ENCODE peak calls at places on chromosomes 12 and 14, in four cellular contexts. One of them, this sample, is unnamed.

GRCh38 chr12:117119592-117120198 is 20.5 kb upstream of the TESC start:
- DNase-seq in NCI-H2171 treated with DMSO at 0.1 percent for 48 hours: peak
- DNase-seq in NCI-H345: peak
- DNase-seq in T1000: no peak
- DNase-seq in this sample: peak

GRCh38 chr12:130338794-130339601 is 1.3 kb downstream of the PIWIL1 start:
- DNase-seq in NCI-H2171 treated with DMSO at 0.1 percent for 48 hours: no peak
- DNase-seq in NCI-H345: no peak
- DNase-seq in T1000: no peak
- DNase-seq in this sample: no peak

GRCh38 chr14:105030836-105031396 is 10.0 kb upstream of the CDCA4 start:
- DNase-seq in T1000: no peak
- DNase-seq in NCI-H2171 treated with DMSO at 0.1 percent for 48 hours: no peak
- DNase-seq in NCI-H345: no peak
- DNase-seq in this sample: no peak

GRCh38 chr12:52521175-52521574 is 981 bp upstream of the KRT5 start:
- DNase-seq in T1000: no peak
- DNase-seq in NCI-H2171 treated with DMSO at 0.1 percent for 48 hours: no peak
- DNase-seq in NCI-H345: no peak
- DNase-seq in this sample: no peak

GRCh38 chr12:57342207-57342691 is 88.6 kb downstream of the R3HDM2 start:
- DNase-seq in NCI-H345: no peak
- DNase-seq in NCI-H2171 treated with DMSO at 0.1 percent for 48 hours: peak
- DNase-seq in T1000: no peak
- DNase-seq in this sample: no peak

GRCh38 chr12:3365416-3366385 is 125.3 kb upstream of the PRMT8 start:
- DNase-seq in NCI-H345: peak
- DNase-seq in NCI-H2171 treated with DMSO at 0.1 percent for 48 hours: peak
- DNase-seq in T1000: no peak
- DNase-seq in this sample: peak

GRCh38 chr12:52025301-52026172 is 18.8 kb downstream of the TAMALIN start:
- DNase-seq in NCI-H345: peak
- DNase-seq in NCI-H2171 treated with DMSO at 0.1 percent for 48 hours: peak
- DNase-seq in T1000: peak
- DNase-seq in this sample: peak

GRCh38 chr14:80764496-80764895 is 177.0 kb downstream of the CEP128 start:
- DNase-seq in NCI-H345: no peak
- DNase-seq in T1000: no peak
- DNase-seq in NCI-H2171 treated with DMSO at 0.1 percent for 48 hours: no peak
- DNase-seq in this sample: no peak

GRCh38 chr14:61514006-61514830 is 181.1 kb upstream of the HIF1A start:
- DNase-seq in T1000: no peak
- DNase-seq in NCI-H2171 treated with DMSO at 0.1 percent for 48 hours: no peak
- DNase-seq in NCI-H345: no peak
- DNase-seq in this sample: no peak

GRCh38 chr12:49187184-49187583 is 1.7 kb downstream of the TUBA1A start:
- DNase-seq in NCI-H2171 treated with DMSO at 0.1 percent for 48 hours: peak
- DNase-seq in NCI-H345: peak
- DNase-seq in T1000: no peak
- DNase-seq in this sample: peak

GRCh38 chr12:57735952-57736742 is 2.4 kb downstream of the AGAP2 start:
- DNase-seq in NCI-H345: peak
- DNase-seq in T1000: peak
- DNase-seq in NCI-H2171 treated with DMSO at 0.1 percent for 48 hours: peak
- DNase-seq in this sample: peak

GRCh38 chr12:80320121-80320678 is 123.8 kb upstream of the PTPRQ start:
- DNase-seq in NCI-H2171 treated with DMSO at 0.1 percent for 48 hours: no peak
- DNase-seq in NCI-H345: no peak
- DNase-seq in T1000: no peak
- DNase-seq in this sample: no peak

GRCh38 chr14:101709962-101710891 is 51.3 kb upstream of the PPP2R5C start:
- DNase-seq in NCI-H345: no peak
- DNase-seq in T1000: no peak
- DNase-seq in NCI-H2171 treated with DMSO at 0.1 percent for 48 hours: no peak
- DNase-seq in this sample: peak

GRCh38 chr12:33006106-33006505 is 109.5 kb upstream of the PKP2 start:
- DNase-seq in T1000: no peak
- DNase-seq in NCI-H345: no peak
- DNase-seq in NCI-H2171 treated with DMSO at 0.1 percent for 48 hours: no peak
- DNase-seq in this sample: no peak

GRCh38 chr12:68786929-68787328 is 21.0 kb upstream of the MDM2 start:
- DNase-seq in T1000: no peak
- DNase-seq in NCI-H2171 treated with DMSO at 0.1 percent for 48 hours: no peak
- DNase-seq in NCI-H345: no peak
- DNase-seq in this sample: no peak

GRCh38 chr12:120229583-120230325 is 28.8 kb upstream of the RPLP0 start:
- DNase-seq in NCI-H2171 treated with DMSO at 0.1 percent for 48 hours: no peak
- DNase-seq in T1000: no peak
- DNase-seq in NCI-H345: no peak
- DNase-seq in this sample: no peak

GRCh38 chr12:94644622-94645021 is 5.7 kb downstream of the TMCC3 start:
- DNase-seq in NCI-H345: no peak
- DNase-seq in T1000: no peak
- DNase-seq in NCI-H2171 treated with DMSO at 0.1 percent for 48 hours: no peak
- DNase-seq in this sample: no peak

GRCh38 chr14:22428681-22429315 is 160.2 kb downstream of the DAD1 start:
- DNase-seq in NCI-H2171 treated with DMSO at 0.1 percent for 48 hours: no peak
- DNase-seq in NCI-H345: no peak
- DNase-seq in T1000: no peak
- DNase-seq in this sample: no peak

GRCh38 chr12:10363665-10363921 is 26.2 kb downstream of the KLRK1 start:
- DNase-seq in T1000: no peak
- DNase-seq in NCI-H2171 treated with DMSO at 0.1 percent for 48 hours: no peak
- DNase-seq in NCI-H345: no peak
- DNase-seq in this sample: peak

GRCh38 chr14:90319634-90320541 is 11.9 kb downstream of the NRDE2 start:
- DNase-seq in T1000: no peak
- DNase-seq in NCI-H345: no peak
- DNase-seq in NCI-H2171 treated with DMSO at 0.1 percent for 48 hours: no peak
- DNase-seq in this sample: no peak

GRCh38 chr12:93484315-93484981 is 17.1 kb downstream of the MRPL42 start:
- DNase-seq in NCI-H2171 treated with DMSO at 0.1 percent for 48 hours: no peak
- DNase-seq in NCI-H345: no peak
- DNase-seq in T1000: peak
- DNase-seq in this sample: no peak

GRCh38 chr12:51335931-51336330 is 10.5 kb downstream of the CELA1 start:
- DNase-seq in T1000: no peak
- DNase-seq in NCI-H345: no peak
- DNase-seq in NCI-H2171 treated with DMSO at 0.1 percent for 48 hours: no peak
- DNase-seq in this sample: no peak

GRCh38 chr14:33726685-33727084 is 224.2 kb downstream of the EGLN3 start:
- DNase-seq in NCI-H345: no peak
- DNase-seq in T1000: no peak
- DNase-seq in NCI-H2171 treated with DMSO at 0.1 percent for 48 hours: peak
- DNase-seq in this sample: no peak

GRCh38 chr12:119929974-119930373 is 52.9 kb upstream of the CIT start:
- DNase-seq in T1000: no peak
- DNase-seq in NCI-H345: no peak
- DNase-seq in NCI-H2171 treated with DMSO at 0.1 percent for 48 hours: no peak
- DNase-seq in this sample: no peak

GRCh38 chr12:104458645-104459555 is 2.2 kb downstream of the CHST11 start:
- DNase-seq in NCI-H345: no peak
- DNase-seq in NCI-H2171 treated with DMSO at 0.1 percent for 48 hours: no peak
- DNase-seq in T1000: no peak
- DNase-seq in this sample: no peak

GRCh38 chr12:66555113-66555512 is 123.8 kb downstream of the GRIP1 start:
- DNase-seq in NCI-H345: no peak
- DNase-seq in NCI-H2171 treated with DMSO at 0.1 percent for 48 hours: no peak
- DNase-seq in T1000: no peak
- DNase-seq in this sample: no peak

GRCh38 chr14:90742709-90743108 is 73.5 kb downstream of the TTC7B start:
- DNase-seq in NCI-H345: no peak
- DNase-seq in T1000: no peak
- DNase-seq in NCI-H2171 treated with DMSO at 0.1 percent for 48 hours: no peak
- DNase-seq in this sample: no peak

GRCh38 chr12:77070382-77071294 is 5.3 kb upstream of the E2F7 start:
- DNase-seq in T1000: no peak
- DNase-seq in NCI-H345: no peak
- DNase-seq in NCI-H2171 treated with DMSO at 0.1 percent for 48 hours: no peak
- DNase-seq in this sample: no peak

GRCh38 chr12:66602483-66603143 is 76.3 kb downstream of the GRIP1 start:
- DNase-seq in T1000: no peak
- DNase-seq in NCI-H345: no peak
- DNase-seq in NCI-H2171 treated with DMSO at 0.1 percent for 48 hours: no peak
- DNase-seq in this sample: no peak

GRCh38 chr12:304815-305214 is 42.2 kb upstream of the SLC6A13 start:
- DNase-seq in T1000: no peak
- DNase-seq in NCI-H2171 treated with DMSO at 0.1 percent for 48 hours: no peak
- DNase-seq in NCI-H345: no peak
- DNase-seq in this sample: no peak

GRCh38 chr14:83171761-83172160 is 1638.1 kb upstream of the SEL1L start:
- DNase-seq in NCI-H345: no peak
- DNase-seq in NCI-H2171 treated with DMSO at 0.1 percent for 48 hours: no peak
- DNase-seq in T1000: no peak
- DNase-seq in this sample: no peak

GRCh38 chr12:122875590-122876220 is 20.2 kb downstream of the VPS37B start:
- DNase-seq in NCI-H2171 treated with DMSO at 0.1 percent for 48 hours: peak
- DNase-seq in T1000: no peak
- DNase-seq in NCI-H345: no peak
- DNase-seq in this sample: no peak

GRCh38 chr14:23550827-23551265 is 719 bp downstream of the ZFHX2 start:
- DNase-seq in T1000: no peak
- DNase-seq in NCI-H345: no peak
- DNase-seq in NCI-H2171 treated with DMSO at 0.1 percent for 48 hours: peak
- DNase-seq in this sample: no peak

GRCh38 chr12:12540261-12541013 is 22.2 kb downstream of the DUSP16 start:
- DNase-seq in T1000: no peak
- DNase-seq in NCI-H2171 treated with DMSO at 0.1 percent for 48 hours: no peak
- DNase-seq in NCI-H345: no peak
- DNase-seq in this sample: no peak

GRCh38 chr12:103455020-103455763 is 40.6 kb downstream of the C12orf42 start:
- DNase-seq in T1000: no peak
- DNase-seq in NCI-H2171 treated with DMSO at 0.1 percent for 48 hours: no peak
- DNase-seq in NCI-H345: no peak
- DNase-seq in this sample: no peak

GRCh38 chr14:68986926-68987652 is 8.0 kb upstream of the ACTN1 start:
- DNase-seq in NCI-H345: no peak
- DNase-seq in T1000: no peak
- DNase-seq in NCI-H2171 treated with DMSO at 0.1 percent for 48 hours: no peak
- DNase-seq in this sample: no peak

GRCh38 chr14:100106260-100106659 is 41.0 kb downstream of the EVL start:
- DNase-seq in NCI-H345: no peak
- DNase-seq in T1000: no peak
- DNase-seq in NCI-H2171 treated with DMSO at 0.1 percent for 48 hours: no peak
- DNase-seq in this sample: no peak